ENCODE peak calls at places on chromosomes 4 and X, in six cellular contexts. One of them, this sample, is unnamed.

GRCh38 chr4:143127621-143128020 is 57.1 kb upstream of the USP38 start:
- DNase-seq in left ventricle myocardium inferior: no peak
- DNase-seq in CD4-positive, alpha-beta T cell: no peak
- DNase-seq in type B pancreatic cell: no peak
- DNase-seq in PC-3: no peak
- DNase-seq in CD8-positive, alpha-beta T cell: no peak
- DNase-seq in this sample: no peak

GRCh38 chr4:45241976-45242375 is 515.6 kb upstream of the GNPDA2 start:
- DNase-seq in left ventricle myocardium inferior: no peak
- DNase-seq in CD4-positive, alpha-beta T cell: no peak
- DNase-seq in type B pancreatic cell: no peak
- DNase-seq in PC-3: peak; percentile 65
- DNase-seq in CD8-positive, alpha-beta T cell: no peak
- DNase-seq in this sample: no peak

GRCh38 chrX:111041018-111041462 is 55.0 kb upstream of the PAK3 start:
- DNase-seq in left ventricle myocardium inferior: no peak
- DNase-seq in CD4-positive, alpha-beta T cell: peak; percentile 5
- DNase-seq in type B pancreatic cell: no peak
- DNase-seq in PC-3: peak; percentile 92
- DNase-seq in CD8-positive, alpha-beta T cell: no peak
- DNase-seq in this sample: no peak

GRCh38 chr4:182748283-182748682 is 168.9 kb downstream of the DCTD start:
- DNase-seq in left ventricle myocardium inferior: no peak
- DNase-seq in CD4-positive, alpha-beta T cell: no peak
- DNase-seq in type B pancreatic cell: no peak
- DNase-seq in PC-3: no peak
- DNase-seq in CD8-positive, alpha-beta T cell: no peak
- DNase-seq in this sample: no peak

GRCh38 chr4:113288691-113289090 is 239.2 kb downstream of the ANK2 start:
- DNase-seq in left ventricle myocardium inferior: no peak
- DNase-seq in CD4-positive, alpha-beta T cell: no peak
- DNase-seq in type B pancreatic cell: no peak
- DNase-seq in PC-3: no peak
- DNase-seq in CD8-positive, alpha-beta T cell: no peak
- DNase-seq in this sample: no peak

GRCh38 chrX:113473418-113473817 is 632.8 kb upstream of the AMOT start:
- DNase-seq in left ventricle myocardium inferior: no peak
- DNase-seq in CD4-positive, alpha-beta T cell: no peak
- DNase-seq in type B pancreatic cell: no peak
- DNase-seq in PC-3: no peak
- DNase-seq in CD8-positive, alpha-beta T cell: no peak
- DNase-seq in this sample: no peak

GRCh38 chrX:5829060-5829459 is 399.6 kb downstream of the NLGN4X start:
- DNase-seq in left ventricle myocardium inferior: no peak
- DNase-seq in CD4-positive, alpha-beta T cell: no peak
- DNase-seq in type B pancreatic cell: no peak
- DNase-seq in PC-3: no peak
- DNase-seq in CD8-positive, alpha-beta T cell: no peak
- DNase-seq in this sample: no peak

GRCh38 chrX:65924938-65925507 is 114.9 kb downstream of the VSIG4 start:
- DNase-seq in left ventricle myocardium inferior: no peak
- DNase-seq in CD4-positive, alpha-beta T cell: no peak
- DNase-seq in type B pancreatic cell: no peak
- DNase-seq in PC-3: peak; percentile 30
- DNase-seq in CD8-positive, alpha-beta T cell: no peak
- DNase-seq in this sample: no peak

GRCh38 chr4:185881427-185881826 is 69.4 kb upstream of the SORBS2 start:
- DNase-seq in left ventricle myocardium inferior: no peak
- DNase-seq in CD4-positive, alpha-beta T cell: no peak
- DNase-seq in type B pancreatic cell: no peak
- DNase-seq in PC-3: no peak
- DNase-seq in CD8-positive, alpha-beta T cell: no peak
- DNase-seq in this sample: no peak

GRCh38 chr4:109902559-109903251 is 10.0 kb upstream of the EGF start:
- DNase-seq in left ventricle myocardium inferior: no peak
- DNase-seq in CD4-positive, alpha-beta T cell: no peak
- DNase-seq in type B pancreatic cell: no peak
- DNase-seq in PC-3: no peak
- DNase-seq in CD8-positive, alpha-beta T cell: no peak
- DNase-seq in this sample: no peak

GRCh38 chr4:162523171-162523570 is 359.4 kb upstream of the FSTL5 start:
- DNase-seq in left ventricle myocardium inferior: no peak
- DNase-seq in CD4-positive, alpha-beta T cell: no peak
- DNase-seq in type B pancreatic cell: no peak
- DNase-seq in PC-3: no peak
- DNase-seq in CD8-positive, alpha-beta T cell: no peak
- DNase-seq in this sample: no peak

GRCh38 chr4:123488916-123489315 is 92.3 kb downstream of the SPRY1 start:
- DNase-seq in left ventricle myocardium inferior: no peak
- DNase-seq in CD4-positive, alpha-beta T cell: no peak
- DNase-seq in type B pancreatic cell: no peak
- DNase-seq in PC-3: peak; percentile 80
- DNase-seq in CD8-positive, alpha-beta T cell: no peak
- DNase-seq in this sample: no peak

GRCh38 chr4:115678425-115678941 is 565.1 kb upstream of the NDST4 start:
- DNase-seq in left ventricle myocardium inferior: no peak
- DNase-seq in CD4-positive, alpha-beta T cell: no peak
- DNase-seq in type B pancreatic cell: peak; percentile 60
- DNase-seq in PC-3: no peak
- DNase-seq in CD8-positive, alpha-beta T cell: no peak
- DNase-seq in this sample: no peak

GRCh38 chr4:113248320-113248719 is 198.9 kb downstream of the ANK2 start:
- DNase-seq in left ventricle myocardium inferior: no peak
- DNase-seq in CD4-positive, alpha-beta T cell: no peak
- DNase-seq in type B pancreatic cell: no peak
- DNase-seq in PC-3: no peak
- DNase-seq in CD8-positive, alpha-beta T cell: no peak
- DNase-seq in this sample: no peak

GRCh38 chr4:105232374-105232773 is 85.7 kb downstream of the TET2 start:
- DNase-seq in left ventricle myocardium inferior: no peak
- DNase-seq in CD4-positive, alpha-beta T cell: no peak
- DNase-seq in type B pancreatic cell: no peak
- DNase-seq in PC-3: no peak
- DNase-seq in CD8-positive, alpha-beta T cell: no peak
- DNase-seq in this sample: no peak

DNA sequence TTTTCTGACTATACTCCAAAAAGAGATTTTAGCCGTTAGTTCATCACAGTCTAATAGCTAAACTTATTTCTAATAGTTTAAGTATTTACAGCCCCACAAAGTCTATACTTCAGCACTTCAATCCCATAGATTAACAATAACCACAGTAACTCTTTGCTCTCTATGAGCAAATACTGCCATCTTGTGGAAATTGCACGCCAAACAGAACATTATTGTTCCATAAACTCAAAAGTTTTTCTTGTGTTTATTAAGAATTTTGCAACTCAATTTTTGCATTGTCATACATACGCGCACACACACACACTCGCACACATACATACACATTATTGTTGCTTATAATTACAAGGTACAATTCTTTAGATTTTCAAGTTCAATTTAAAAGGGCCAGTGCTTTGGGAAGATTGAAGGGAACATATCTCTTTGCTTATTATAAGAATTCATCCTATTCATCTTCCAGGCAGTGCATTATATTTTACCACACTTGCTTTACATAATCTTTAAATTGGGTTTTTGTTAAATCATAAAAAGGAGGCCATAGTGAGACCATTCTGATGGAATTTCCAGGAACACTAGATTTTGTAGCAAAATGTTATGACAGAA is 63.8 kb upstream of the ATOH1 start:
- DNase-seq in left ventricle myocardium inferior: no peak
- DNase-seq in CD4-positive, alpha-beta T cell: no peak
- DNase-seq in type B pancreatic cell: no peak
- DNase-seq in PC-3: peak; percentile 76
- DNase-seq in CD8-positive, alpha-beta T cell: no peak
- DNase-seq in this sample: no peak
- TF ChIP-seq CTCF in left ventricle myocardium inferior: peak; percentile 73
- TF ChIP-seq CTCF in CD4-positive, alpha-beta T cell: no peak
- TF ChIP-seq CTCF in type B pancreatic cell: peak; percentile 91
- TF ChIP-seq CTCF in PC-3: peak; percentile 77
- TF ChIP-seq CTCF in CD8-positive, alpha-beta T cell: no peak
- TF ChIP-seq CTCF in this sample: peak; percentile 85

DNA sequence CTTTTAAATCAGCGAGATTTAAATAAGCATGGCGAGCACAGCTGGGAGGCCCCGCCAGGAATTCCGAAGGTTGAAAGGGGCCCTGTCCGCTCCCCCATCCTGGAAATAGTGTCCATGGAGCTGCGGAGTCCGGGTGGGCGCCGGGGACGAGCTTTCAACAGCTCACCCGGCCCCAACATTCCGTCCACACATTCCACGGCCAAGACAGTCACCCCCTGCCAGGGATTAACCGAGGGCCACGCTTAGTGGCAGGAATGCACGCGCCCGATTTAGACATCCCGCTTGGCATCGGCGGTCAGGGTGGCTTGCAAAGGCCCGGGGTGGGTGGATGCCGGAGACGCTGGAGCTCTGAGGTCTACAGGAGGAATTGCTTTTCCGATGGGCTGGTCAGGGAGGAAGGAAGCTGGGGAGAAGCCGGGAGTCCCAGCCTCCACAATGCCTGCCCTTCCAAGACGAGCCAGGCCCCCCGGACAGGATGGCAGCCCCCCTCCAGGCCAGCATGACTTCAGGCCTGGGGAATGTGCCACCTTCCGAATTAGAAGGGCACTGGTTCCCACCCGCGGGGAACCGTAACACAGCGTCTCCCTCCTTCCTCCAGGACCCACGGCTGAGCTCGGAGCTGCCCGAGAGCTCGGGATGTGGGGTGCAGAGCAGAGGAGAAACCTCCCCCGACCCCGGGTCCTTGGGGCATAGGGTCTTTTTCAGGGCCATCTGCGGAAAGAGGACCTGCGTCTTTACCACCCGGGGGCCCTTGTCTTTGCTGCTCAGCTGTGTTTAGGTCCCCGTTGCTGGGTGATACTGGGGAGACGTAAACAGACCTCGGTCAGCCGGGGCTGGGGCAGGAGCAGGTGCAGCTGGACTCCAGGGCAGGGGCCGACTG is 26.9 kb upstream of the PPP2R3B start:
- DNase-seq in left ventricle myocardium inferior: peak; percentile 72
- DNase-seq in CD4-positive, alpha-beta T cell: no peak
- DNase-seq in type B pancreatic cell: no peak
- DNase-seq in PC-3: no peak
- DNase-seq in CD8-positive, alpha-beta T cell: no peak
- DNase-seq in this sample: no peak
- TF ChIP-seq CTCF in left ventricle myocardium inferior: peak; percentile 54
- TF ChIP-seq CTCF in CD4-positive, alpha-beta T cell: no peak
- TF ChIP-seq CTCF in type B pancreatic cell: peak; percentile 49
- TF ChIP-seq CTCF in PC-3: no peak
- TF ChIP-seq CTCF in CD8-positive, alpha-beta T cell: no peak
- TF ChIP-seq CTCF in this sample: peak; percentile 48

GRCh38 chr4:154911097-154911496 is 130.0 kb downstream of the RBM46 start:
- DNase-seq in left ventricle myocardium inferior: no peak
- DNase-seq in CD4-positive, alpha-beta T cell: no peak
- DNase-seq in type B pancreatic cell: no peak
- DNase-seq in PC-3: peak; percentile 34
- DNase-seq in CD8-positive, alpha-beta T cell: no peak
- DNase-seq in this sample: no peak
- TF ChIP-seq CTCF in left ventricle myocardium inferior: no peak
- TF ChIP-seq CTCF in CD4-positive, alpha-beta T cell: no peak
- TF ChIP-seq CTCF in type B pancreatic cell: peak; percentile 42
- TF ChIP-seq CTCF in PC-3: peak; percentile 46
- TF ChIP-seq CTCF in CD8-positive, alpha-beta T cell: no peak
- TF ChIP-seq CTCF in this sample: no peak

DNA sequence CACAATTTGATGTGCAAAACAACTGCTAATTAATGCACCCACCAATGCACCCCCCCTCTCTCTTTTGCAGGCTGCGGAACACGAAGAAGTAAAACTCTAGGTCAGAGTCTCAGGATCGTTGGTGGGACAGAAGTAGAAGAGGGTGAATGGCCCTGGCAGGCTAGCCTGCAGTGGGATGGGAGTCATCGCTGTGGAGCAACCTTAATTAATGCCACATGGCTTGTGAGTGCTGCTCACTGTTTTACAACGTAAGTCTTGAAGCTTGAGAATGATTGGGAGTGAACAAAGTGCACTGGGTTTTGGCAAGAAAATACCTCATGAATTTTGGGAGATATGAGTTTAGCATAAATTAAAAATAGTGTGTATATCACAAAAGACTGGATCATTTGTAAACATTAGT is 28.9 kb downstream of the TMPRSS11E start:
- DNase-seq in left ventricle myocardium inferior: no peak
- DNase-seq in CD4-positive, alpha-beta T cell: no peak
- DNase-seq in type B pancreatic cell: no peak
- DNase-seq in PC-3: no peak
- DNase-seq in CD8-positive, alpha-beta T cell: no peak
- DNase-seq in this sample: no peak
- TF ChIP-seq CTCF in left ventricle myocardium inferior: no peak
- TF ChIP-seq CTCF in CD4-positive, alpha-beta T cell: no peak
- TF ChIP-seq CTCF in type B pancreatic cell: no peak
- TF ChIP-seq CTCF in PC-3: no peak
- TF ChIP-seq CTCF in CD8-positive, alpha-beta T cell: no peak
- TF ChIP-seq CTCF in this sample: no peak

DNA sequence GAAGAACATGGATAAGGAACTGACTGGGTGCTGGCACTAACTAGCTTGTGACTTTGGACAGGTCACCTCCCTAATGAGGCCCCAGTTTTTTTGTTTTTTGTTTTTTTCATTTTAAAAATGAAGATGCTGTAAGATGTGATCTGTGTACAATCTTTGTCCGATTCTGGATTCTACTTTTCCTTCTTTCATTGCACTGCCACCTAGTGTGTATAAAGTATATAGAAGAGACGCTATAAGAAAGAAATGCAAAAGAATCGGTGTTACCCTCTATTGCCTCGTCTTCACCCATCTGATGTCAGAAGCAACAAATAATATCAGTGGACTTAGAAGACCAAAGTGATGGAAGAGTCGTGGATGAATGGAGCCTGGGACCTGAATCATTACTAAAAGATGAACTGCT is 58.6 kb upstream of the P2RY10 start:
- DNase-seq in left ventricle myocardium inferior: no peak
- DNase-seq in CD4-positive, alpha-beta T cell: no peak
- DNase-seq in type B pancreatic cell: no peak
- DNase-seq in PC-3: peak; percentile 48
- DNase-seq in CD8-positive, alpha-beta T cell: no peak
- DNase-seq in this sample: no peak
- TF ChIP-seq CTCF in left ventricle myocardium inferior: peak; percentile 38
- TF ChIP-seq CTCF in CD4-positive, alpha-beta T cell: peak; percentile 53
- TF ChIP-seq CTCF in type B pancreatic cell: peak; percentile 65
- TF ChIP-seq CTCF in PC-3: peak; percentile 61
- TF ChIP-seq CTCF in CD8-positive, alpha-beta T cell: peak; percentile 36
- TF ChIP-seq CTCF in this sample: peak; percentile 59

GRCh38 chr4:151811403-151811802 is 50.6 kb upstream of the GATB start:
- DNase-seq in left ventricle myocardium inferior: no peak
- DNase-seq in CD4-positive, alpha-beta T cell: no peak
- DNase-seq in type B pancreatic cell: no peak
- DNase-seq in PC-3: no peak
- DNase-seq in CD8-positive, alpha-beta T cell: no peak
- DNase-seq in this sample: no peak

GRCh38 chr4:151807220-151807619 is 46.4 kb upstream of the GATB start:
- DNase-seq in left ventricle myocardium inferior: peak; percentile 72
- DNase-seq in CD4-positive, alpha-beta T cell: no peak
- DNase-seq in type B pancreatic cell: no peak
- DNase-seq in PC-3: peak; percentile 14
- DNase-seq in CD8-positive, alpha-beta T cell: no peak
- DNase-seq in this sample: no peak

GRCh38 chr4:151809716-151810115 is 48.9 kb upstream of the GATB start:
- DNase-seq in left ventricle myocardium inferior: no peak
- DNase-seq in CD4-positive, alpha-beta T cell: no peak
- DNase-seq in type B pancreatic cell: no peak
- DNase-seq in PC-3: no peak
- DNase-seq in CD8-positive, alpha-beta T cell: no peak
- DNase-seq in this sample: no peak

GRCh38 chr4:151808120-151808529 is 47.3 kb upstream of the GATB start:
- DNase-seq in left ventricle myocardium inferior: no peak
- DNase-seq in CD4-positive, alpha-beta T cell: no peak
- DNase-seq in type B pancreatic cell: no peak
- DNase-seq in PC-3: peak; percentile 67
- DNase-seq in CD8-positive, alpha-beta T cell: no peak
- DNase-seq in this sample: no peak

GRCh38 chr4:151810476-151810875 is 49.7 kb upstream of the GATB start:
- DNase-seq in left ventricle myocardium inferior: no peak
- DNase-seq in CD4-positive, alpha-beta T cell: no peak
- DNase-seq in type B pancreatic cell: no peak
- DNase-seq in PC-3: no peak
- DNase-seq in CD8-positive, alpha-beta T cell: no peak
- DNase-seq in this sample: no peak
- TF ChIP-seq CTCF in left ventricle myocardium inferior: no peak
- TF ChIP-seq CTCF in CD4-positive, alpha-beta T cell: no peak
- TF ChIP-seq CTCF in type B pancreatic cell: no peak
- TF ChIP-seq CTCF in PC-3: no peak
- TF ChIP-seq CTCF in CD8-positive, alpha-beta T cell: no peak
- TF ChIP-seq CTCF in this sample: no peak

This sample was measured in osteocyte.